ENCODE peak calls at places on chromosomes 11 and 22, in seven cellular contexts. G is epithelial cell of esophagus, Y is fibroblast of lung, S is left ventricle myocardium inferior, V is HFF-Myc, O is PC-3, R is iPS DF 6.9. Z is an unnamed sample.

GRCh38 chr11:27470166-27470565 is 2.4 kb downstream of the LGR4 start:
- DNase-seq in G (no peak), Y (no peak), S (no peak), V (no peak), O (no peak), R (no peak), Z (no peak)

GRCh38 chr11:65437436-65438227 is 15.0 kb downstream of the NEAT1 start:
- DNase-seq in G (peak; percentile 35), Y (no peak), S (no peak), V (no peak), O (no peak), R (no peak), Z (no peak)

GRCh38 chr22:22446527-22446926 is 62.0 kb downstream of the ZNF280B start:
- DNase-seq in G (no peak), Y (peak; percentile 13), S (no peak), V (no peak), O (no peak), R (no peak), Z (peak; percentile 91)

GRCh38 chr11:29153078-29153477 is 863.8 kb downstream of the KCNA4 start:
- DNase-seq in G (no peak), Y (peak; percentile 18), S (no peak), V (no peak), O (no peak), R (no peak), Z (no peak)

GRCh38 chr11:46528445-46529085 is 65.3 kb downstream of the AMBRA1 start:
- DNase-seq in G (no peak), Y (no peak), S (no peak), V (no peak), O (no peak), R (no peak), Z (no peak)

GRCh38 chr22:45131749-45132148 is 32.0 kb upstream of the NUP50 start:
- DNase-seq in G (no peak), Y (no peak), S (peak; percentile 38), V (no peak), O (no peak), R (no peak), Z (no peak)

GRCh38 chr22:45844949-45845613 is 131.9 kb downstream of the WNT7B start:
- DNase-seq in G (peak; percentile 33), Y (peak; percentile 55), S (no peak), V (no peak), O (no peak), R (no peak), Z (no peak)

GRCh38 chr11:109508185-109508584 is 86.2 kb downstream of the C11orf87 start:
- DNase-seq in G (no peak), Y (no peak), S (no peak), V (no peak), O (no peak), R (no peak), Z (no peak)

GRCh38 chr11:104772806-104773241 is 125.4 kb downstream of the CASP12 start:
- DNase-seq in G (peak; percentile 95), Y (peak; percentile 95), S (no peak), V (peak; percentile 95), O (peak; percentile 93), R (no peak), Z (no peak)

GRCh38 chr11:91960770-91961169 is 263.8 kb upstream of the FAT3 start:
- DNase-seq in G (no peak), Y (no peak), S (no peak), V (no peak), O (no peak), R (no peak), Z (no peak)

GRCh38 chr22:36156515-36157419 is 3.8 kb downstream of the APOL3 start:
- DNase-seq in G (peak; percentile 60), Y (peak; percentile 75), S (peak; percentile 88), V (peak; percentile 49), O (peak; percentile 58), R (no peak), Z (peak; percentile 7)

GRCh38 chr11:120432056-120433018 is 79.2 kb upstream of the GRIK4 start:
- DNase-seq in G (peak; percentile 97), Y (peak; percentile 99), S (no peak), V (peak; percentile 98), O (peak; percentile 100), R (no peak), Z (peak; percentile 84)

GRCh38 chr11:131689049-131689925 is 318.9 kb downstream of the NTM start:
- DNase-seq in G (no peak), Y (no peak), S (no peak), V (no peak), O (no peak), R (no peak), Z (no peak)

GRCh38 chr11:12577746-12578644 is 96.2 kb upstream of the TEAD1 start:
- DNase-seq in G (no peak), Y (peak; percentile 36), S (no peak), V (no peak), O (peak; percentile 11), R (no peak), Z (no peak)

GRCh38 chr11:109071712-109072524 is 350.1 kb upstream of the C11orf87 start:
- DNase-seq in G (peak; percentile 79), Y (peak; percentile 91), S (no peak), V (no peak), O (peak; percentile 50), R (no peak), Z (peak; percentile 50)

GRCh38 chr11:104163100-104164027 is 583 bp downstream of the PDGFD start:
- DNase-seq in G (peak; percentile 29), Y (peak; percentile 44), S (peak; percentile 41), V (no peak), O (no peak), R (no peak), Z (peak; percentile 25)

GRCh38 chr11:35105319-35106063 is 33.5 kb upstream of the CD44 start:
- DNase-seq in G (no peak), Y (peak; percentile 59), S (peak; percentile 29), V (no peak), O (no peak), R (no peak), Z (no peak)

GRCh38 chr11:132471491-132471890 is 1060.8 kb downstream of the OPCML start:
- DNase-seq in G (peak; percentile 56), Y (peak; percentile 52), S (no peak), V (no peak), O (no peak), R (no peak), Z (no peak)

GRCh38 chr11:11155962-11156815 is 196.9 kb downstream of the CSNK2A3 start:
- DNase-seq in G (no peak), Y (no peak), S (no peak), V (no peak), O (peak; percentile 33), R (peak; percentile 45), Z (peak; percentile 60)

GRCh38 chr11:44999068-44999467 is 48.4 kb upstream of the TP53I11 start:
- DNase-seq in G (no peak), Y (no peak), S (no peak), V (no peak), O (no peak), R (no peak), Z (no peak)
- H3K4me3 ChIP-seq in G (no peak overlapping the region), Y (no peak overlapping the region), S (no peak overlapping the region), V (no peak overlapping the region), O (no peak overlapping the region), R (no peak overlapping the region), Z (no peak overlapping the region)

DNA sequence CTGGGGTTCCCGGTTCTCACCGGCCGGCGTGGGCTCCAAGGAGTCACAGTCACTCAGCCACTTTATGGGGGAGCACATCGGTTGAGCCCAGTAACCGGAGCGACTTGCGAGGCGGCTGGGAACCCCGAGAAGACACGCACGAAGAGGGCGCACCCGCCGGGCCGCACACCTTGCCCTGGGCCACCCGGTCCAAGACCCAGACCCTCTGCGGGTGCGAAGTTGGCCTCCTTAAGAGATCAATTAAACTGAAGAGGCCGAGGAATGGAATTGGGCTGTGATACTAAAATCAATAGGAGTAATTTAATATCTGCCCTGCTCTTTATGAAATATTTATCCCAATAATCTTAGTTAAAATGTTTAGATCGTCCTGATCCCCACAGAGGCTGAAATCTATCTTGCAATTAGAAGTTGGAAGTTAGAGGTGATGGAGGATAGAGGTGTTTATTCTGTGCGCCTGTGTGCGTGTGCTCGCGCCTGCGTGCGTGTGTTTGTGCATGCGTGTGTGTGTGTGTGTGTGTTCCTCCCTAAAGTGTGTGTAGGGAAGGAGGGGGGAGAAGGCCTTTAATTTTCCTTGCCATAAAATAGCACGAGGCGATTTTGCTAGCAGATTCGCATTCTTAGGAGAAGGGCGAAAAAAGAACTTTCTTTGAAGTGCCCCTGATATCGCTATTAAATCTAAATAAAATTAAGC is 978 bp upstream of the MN1 start:
- DNase-seq in G (no peak), Y (no peak), S (no peak), V (no peak), O (no peak), R (no peak), Z (no peak)
- H3K4me3 ChIP-seq in G (peak overlapping the region; percentile 68), Y (peak overlapping the region; percentile 73), S (peak overlapping the region; percentile 92), V (peak overlapping the region; percentile 53), O (no peak overlapping the region), R (peak overlapping the region; percentile 47), Z (peak overlapping the region; percentile 98)

GRCh38 chr11:95255523-95256165 is 24.6 kb upstream of the SESN3 start:
- DNase-seq in G (no peak), Y (no peak), S (no peak), V (no peak), O (no peak), R (no peak), Z (no peak)

GRCh38 chr11:95248666-95249467 is 17.9 kb upstream of the SESN3 start:
- DNase-seq in G (no peak), Y (no peak), S (no peak), V (no peak), O (no peak), R (no peak), Z (peak; percentile 62)

GRCh38 chr11:95256204-95256819 is 25.3 kb upstream of the SESN3 start:
- DNase-seq in G (peak; percentile 45), Y (peak; percentile 51), S (no peak), V (no peak), O (no peak), R (no peak), Z (no peak)

GRCh38 chr11:95257596-95257995 is 26.6 kb upstream of the SESN3 start:
- DNase-seq in G (no peak), Y (no peak), S (no peak), V (no peak), O (no peak), R (no peak), Z (no peak)

GRCh38 chr11:95254139-95254704 is 23.2 kb upstream of the SESN3 start:
- DNase-seq in G (peak; percentile 95), Y (peak; percentile 91), S (peak; percentile 67), V (peak; percentile 87), O (peak; percentile 55), R (peak; percentile 60), Z (peak; percentile 85)
- H3K4me3 ChIP-seq in G (no peak overlapping the region), Y (peak overlapping the region; percentile 45), S (peak overlapping the region; percentile 51), V (peak overlapping the region; percentile 4), O (no peak overlapping the region), R (no peak overlapping the region), Z (peak overlapping the region; percentile 51)

GRCh38 chr22:38881997-38882396 is 10.0 kb upstream of the CBX6 start:
- DNase-seq in G (no peak), Y (no peak), S (no peak), V (no peak), O (no peak), R (no peak), Z (no peak)

GRCh38 chr22:38882480-38882879 is 10.5 kb upstream of the CBX6 start:
- DNase-seq in G (no peak), Y (no peak), S (no peak), V (no peak), O (no peak), R (no peak), Z (no peak)

GRCh38 chr22:38882972-38883622 is 11.1 kb upstream of the CBX6 start:
- DNase-seq in G (peak; percentile 51), Y (no peak), S (no peak), V (no peak), O (no peak), R (no peak), Z (no peak)

GRCh38 chr22:38879961-38880360 is 7.9 kb upstream of the CBX6 start:
- DNase-seq in G (no peak), Y (no peak), S (no peak), V (no peak), O (no peak), R (no peak), Z (no peak)

GRCh38 chr22:38881464-38881871 is 9.5 kb upstream of the CBX6 start:
- DNase-seq in G (no peak), Y (peak; percentile 55), S (no peak), V (no peak), O (peak; percentile 21), R (no peak), Z (no peak)
- H3K4me3 ChIP-seq in G (no peak overlapping the region), Y (no peak overlapping the region), S (peak overlapping the region; percentile 43), V (no peak overlapping the region), O (no peak overlapping the region), R (no peak overlapping the region), Z (no peak overlapping the region)